ENCODE peak calls at places on chromosomes 16 and 17, in ten cellular contexts. One of them, this sample, is unnamed.

GRCh38 chr17:59607817-59608403 is 11.8 kb upstream of the CLTC start:
- DNase-seq in left colon: no peak
- DNase-seq in activated CD4-positive, alpha-beta T cell treated with anti-CD3 and anti-CD28 coated beads, Interleukin-2, amount 10 ng/mL, durations not matched to agents 7 days and 5 days: peak; percentile 25
- DNase-seq in left ventricle myocardium superior: no peak
- DNase-seq in EL: no peak
- DNase-seq in T-helper 1 cell: peak; percentile 32
- DNase-seq in retina: no peak
- DNase-seq in H54: no peak
- DNase-seq in non-pigmented ciliary epithelial cell: no peak
- DNase-seq in activated CD4-positive, CD25-positive, alpha-beta regulatory T cell treated with anti-CD3 and anti-CD28 coated beads, Interleukin-2, amount 50 U/mL, for 72 hours: peak; percentile 36
- DNase-seq in this sample: no peak

GRCh38 chr17:9195961-9196668 is 174.8 kb downstream of the NTN1 start:
- DNase-seq in left ventricle myocardium superior: no peak
- DNase-seq in activated CD4-positive, CD25-positive, alpha-beta regulatory T cell treated with anti-CD3 and anti-CD28 coated beads, Interleukin-2, amount 50 U/mL, for 72 hours: no peak
- DNase-seq in non-pigmented ciliary epithelial cell: no peak
- DNase-seq in EL: no peak
- DNase-seq in retina: peak; percentile 77
- DNase-seq in H54: no peak
- DNase-seq in activated CD4-positive, alpha-beta T cell treated with anti-CD3 and anti-CD28 coated beads, Interleukin-2, amount 10 ng/mL, durations not matched to agents 7 days and 5 days: no peak
- DNase-seq in T-helper 1 cell: no peak
- DNase-seq in left colon: peak; percentile 43
- DNase-seq in this sample: peak; percentile 53

GRCh38 chr17:41052594-41052993 is 2.4 kb downstream of the KRTAP2-2 start:
- DNase-seq in activated CD4-positive, alpha-beta T cell treated with anti-CD3 and anti-CD28 coated beads, Interleukin-2, amount 10 ng/mL, durations not matched to agents 7 days and 5 days: no peak
- DNase-seq in retina: no peak
- DNase-seq in T-helper 1 cell: no peak
- DNase-seq in non-pigmented ciliary epithelial cell: no peak
- DNase-seq in EL: peak; percentile 73
- DNase-seq in left colon: no peak
- DNase-seq in activated CD4-positive, CD25-positive, alpha-beta regulatory T cell treated with anti-CD3 and anti-CD28 coated beads, Interleukin-2, amount 50 U/mL, for 72 hours: no peak
- DNase-seq in left ventricle myocardium superior: no peak
- DNase-seq in H54: no peak
- DNase-seq in this sample: no peak

GRCh38 chr17:33725675-33726271 is 432.7 kb upstream of the ASIC2 start:
- DNase-seq in retina: peak; percentile 66
- DNase-seq in left ventricle myocardium superior: peak; percentile 41
- DNase-seq in left colon: no peak
- DNase-seq in activated CD4-positive, CD25-positive, alpha-beta regulatory T cell treated with anti-CD3 and anti-CD28 coated beads, Interleukin-2, amount 50 U/mL, for 72 hours: no peak
- DNase-seq in H54: peak; percentile 42
- DNase-seq in non-pigmented ciliary epithelial cell: no peak
- DNase-seq in activated CD4-positive, alpha-beta T cell treated with anti-CD3 and anti-CD28 coated beads, Interleukin-2, amount 10 ng/mL, durations not matched to agents 7 days and 5 days: peak; percentile 15
- DNase-seq in T-helper 1 cell: no peak
- DNase-seq in EL: peak; percentile 34
- DNase-seq in this sample: no peak

GRCh38 chr16:66026211-66026610 is 340.3 kb upstream of the CDH5 start:
- DNase-seq in H54: no peak
- DNase-seq in activated CD4-positive, CD25-positive, alpha-beta regulatory T cell treated with anti-CD3 and anti-CD28 coated beads, Interleukin-2, amount 50 U/mL, for 72 hours: no peak
- DNase-seq in activated CD4-positive, alpha-beta T cell treated with anti-CD3 and anti-CD28 coated beads, Interleukin-2, amount 10 ng/mL, durations not matched to agents 7 days and 5 days: no peak
- DNase-seq in retina: no peak
- DNase-seq in non-pigmented ciliary epithelial cell: no peak
- DNase-seq in left colon: no peak
- DNase-seq in left ventricle myocardium superior: no peak
- DNase-seq in T-helper 1 cell: no peak
- DNase-seq in EL: peak; percentile 15
- DNase-seq in this sample: no peak

GRCh38 chr16:67101683-67102082 is 8.1 kb upstream of the PHAF1 start:
- DNase-seq in retina: no peak
- DNase-seq in left ventricle myocardium superior: no peak
- DNase-seq in EL: peak; percentile 54
- DNase-seq in left colon: no peak
- DNase-seq in non-pigmented ciliary epithelial cell: no peak
- DNase-seq in H54: no peak
- DNase-seq in T-helper 1 cell: no peak
- DNase-seq in activated CD4-positive, CD25-positive, alpha-beta regulatory T cell treated with anti-CD3 and anti-CD28 coated beads, Interleukin-2, amount 50 U/mL, for 72 hours: no peak
- DNase-seq in activated CD4-positive, alpha-beta T cell treated with anti-CD3 and anti-CD28 coated beads, Interleukin-2, amount 10 ng/mL, durations not matched to agents 7 days and 5 days: no peak
- DNase-seq in this sample: no peak

GRCh38 chr16:89007371-89008249 is 30.6 kb upstream of the CBFA2T3 start:
- DNase-seq in activated CD4-positive, CD25-positive, alpha-beta regulatory T cell treated with anti-CD3 and anti-CD28 coated beads, Interleukin-2, amount 50 U/mL, for 72 hours: no peak
- DNase-seq in non-pigmented ciliary epithelial cell: no peak
- DNase-seq in H54: no peak
- DNase-seq in EL: no peak
- DNase-seq in T-helper 1 cell: no peak
- DNase-seq in left colon: no peak
- DNase-seq in left ventricle myocardium superior: peak; percentile 15
- DNase-seq in retina: peak; percentile 1
- DNase-seq in activated CD4-positive, alpha-beta T cell treated with anti-CD3 and anti-CD28 coated beads, Interleukin-2, amount 10 ng/mL, durations not matched to agents 7 days and 5 days: no peak
- DNase-seq in this sample: peak; percentile 48

GRCh38 chr17:28901866-28902818 is 737 bp downstream of the DHRS13 start:
- DNase-seq in retina: peak; percentile 90
- DNase-seq in activated CD4-positive, alpha-beta T cell treated with anti-CD3 and anti-CD28 coated beads, Interleukin-2, amount 10 ng/mL, durations not matched to agents 7 days and 5 days: peak; percentile 55
- DNase-seq in left ventricle myocardium superior: no peak
- DNase-seq in left colon: peak; percentile 53
- DNase-seq in EL: peak; percentile 48
- DNase-seq in non-pigmented ciliary epithelial cell: no peak
- DNase-seq in activated CD4-positive, CD25-positive, alpha-beta regulatory T cell treated with anti-CD3 and anti-CD28 coated beads, Interleukin-2, amount 50 U/mL, for 72 hours: peak; percentile 68
- DNase-seq in H54: no peak
- DNase-seq in T-helper 1 cell: peak; percentile 61
- DNase-seq in this sample: peak; percentile 87

GRCh38 chr17:77840156-77840555 is 118.3 kb upstream of the TNRC6C start:
- DNase-seq in left colon: no peak
- DNase-seq in activated CD4-positive, alpha-beta T cell treated with anti-CD3 and anti-CD28 coated beads, Interleukin-2, amount 10 ng/mL, durations not matched to agents 7 days and 5 days: no peak
- DNase-seq in left ventricle myocardium superior: peak; percentile 62
- DNase-seq in H54: no peak
- DNase-seq in T-helper 1 cell: no peak
- DNase-seq in EL: no peak
- DNase-seq in activated CD4-positive, CD25-positive, alpha-beta regulatory T cell treated with anti-CD3 and anti-CD28 coated beads, Interleukin-2, amount 50 U/mL, for 72 hours: no peak
- DNase-seq in retina: no peak
- DNase-seq in non-pigmented ciliary epithelial cell: no peak
- DNase-seq in this sample: no peak

GRCh38 chr17:39143552-39144093 is 7.8 kb downstream of the PLXDC1 start:
- DNase-seq in retina: no peak
- DNase-seq in EL: no peak
- DNase-seq in left ventricle myocardium superior: peak; percentile 88
- DNase-seq in activated CD4-positive, alpha-beta T cell treated with anti-CD3 and anti-CD28 coated beads, Interleukin-2, amount 10 ng/mL, durations not matched to agents 7 days and 5 days: no peak
- DNase-seq in T-helper 1 cell: no peak
- DNase-seq in left colon: no peak
- DNase-seq in activated CD4-positive, CD25-positive, alpha-beta regulatory T cell treated with anti-CD3 and anti-CD28 coated beads, Interleukin-2, amount 50 U/mL, for 72 hours: no peak
- DNase-seq in non-pigmented ciliary epithelial cell: no peak
- DNase-seq in H54: no peak
- DNase-seq in this sample: no peak

GRCh38 chr16:14427371-14427948 is 202.6 kb downstream of the PARN start:
- DNase-seq in EL: no peak
- DNase-seq in retina: no peak
- DNase-seq in T-helper 1 cell: no peak
- DNase-seq in left ventricle myocardium superior: no peak
- DNase-seq in H54: peak; percentile 55
- DNase-seq in activated CD4-positive, alpha-beta T cell treated with anti-CD3 and anti-CD28 coated beads, Interleukin-2, amount 10 ng/mL, durations not matched to agents 7 days and 5 days: no peak
- DNase-seq in non-pigmented ciliary epithelial cell: no peak
- DNase-seq in left colon: no peak
- DNase-seq in activated CD4-positive, CD25-positive, alpha-beta regulatory T cell treated with anti-CD3 and anti-CD28 coated beads, Interleukin-2, amount 50 U/mL, for 72 hours: no peak
- DNase-seq in this sample: no peak

GRCh38 chr16:49600541-49600940 is 226.9 kb downstream of the C16orf78 start:
- DNase-seq in left ventricle myocardium superior: no peak
- DNase-seq in activated CD4-positive, alpha-beta T cell treated with anti-CD3 and anti-CD28 coated beads, Interleukin-2, amount 10 ng/mL, durations not matched to agents 7 days and 5 days: no peak
- DNase-seq in left colon: no peak
- DNase-seq in T-helper 1 cell: no peak
- DNase-seq in activated CD4-positive, CD25-positive, alpha-beta regulatory T cell treated with anti-CD3 and anti-CD28 coated beads, Interleukin-2, amount 50 U/mL, for 72 hours: peak; percentile 1
- DNase-seq in EL: no peak
- DNase-seq in non-pigmented ciliary epithelial cell: no peak
- DNase-seq in retina: no peak
- DNase-seq in H54: no peak
- DNase-seq in this sample: no peak

GRCh38 chr17:42673885-42674754 is 2.7 kb downstream of the PLEKHH3 start:
- DNase-seq in retina: no peak
- DNase-seq in left ventricle myocardium superior: peak; percentile 81
- DNase-seq in H54: peak; percentile 65
- DNase-seq in non-pigmented ciliary epithelial cell: no peak
- DNase-seq in T-helper 1 cell: no peak
- DNase-seq in activated CD4-positive, CD25-positive, alpha-beta regulatory T cell treated with anti-CD3 and anti-CD28 coated beads, Interleukin-2, amount 50 U/mL, for 72 hours: no peak
- DNase-seq in EL: peak; percentile 73
- DNase-seq in activated CD4-positive, alpha-beta T cell treated with anti-CD3 and anti-CD28 coated beads, Interleukin-2, amount 10 ng/mL, durations not matched to agents 7 days and 5 days: no peak
- DNase-seq in left colon: peak; percentile 61
- DNase-seq in this sample: peak; percentile 92

GRCh38 chr17:17551361-17551760 is 40.1 kb downstream of the PEMT start:
- DNase-seq in activated CD4-positive, CD25-positive, alpha-beta regulatory T cell treated with anti-CD3 and anti-CD28 coated beads, Interleukin-2, amount 50 U/mL, for 72 hours: no peak
- DNase-seq in retina: peak; percentile 80
- DNase-seq in left ventricle myocardium superior: peak; percentile 87
- DNase-seq in non-pigmented ciliary epithelial cell: no peak
- DNase-seq in T-helper 1 cell: no peak
- DNase-seq in activated CD4-positive, alpha-beta T cell treated with anti-CD3 and anti-CD28 coated beads, Interleukin-2, amount 10 ng/mL, durations not matched to agents 7 days and 5 days: no peak
- DNase-seq in EL: no peak
- DNase-seq in left colon: no peak
- DNase-seq in H54: no peak
- DNase-seq in this sample: peak; percentile 65

GRCh38 chr17:50575581-50576210 is 15.2 kb downstream of the CACNA1G start:
- DNase-seq in activated CD4-positive, CD25-positive, alpha-beta regulatory T cell treated with anti-CD3 and anti-CD28 coated beads, Interleukin-2, amount 50 U/mL, for 72 hours: no peak
- DNase-seq in non-pigmented ciliary epithelial cell: no peak
- DNase-seq in left colon: no peak
- DNase-seq in H54: no peak
- DNase-seq in left ventricle myocardium superior: peak; percentile 25
- DNase-seq in EL: no peak
- DNase-seq in T-helper 1 cell: no peak
- DNase-seq in retina: peak; percentile 9
- DNase-seq in activated CD4-positive, alpha-beta T cell treated with anti-CD3 and anti-CD28 coated beads, Interleukin-2, amount 10 ng/mL, durations not matched to agents 7 days and 5 days: no peak
- DNase-seq in this sample: no peak

GRCh38 chr16:65572156-65572555 is 450.3 kb upstream of the CDH11 start:
- DNase-seq in activated CD4-positive, CD25-positive, alpha-beta regulatory T cell treated with anti-CD3 and anti-CD28 coated beads, Interleukin-2, amount 50 U/mL, for 72 hours: no peak
- DNase-seq in EL: peak; percentile 86
- DNase-seq in H54: no peak
- DNase-seq in activated CD4-positive, alpha-beta T cell treated with anti-CD3 and anti-CD28 coated beads, Interleukin-2, amount 10 ng/mL, durations not matched to agents 7 days and 5 days: no peak
- DNase-seq in retina: no peak
- DNase-seq in non-pigmented ciliary epithelial cell: peak; percentile 78
- DNase-seq in T-helper 1 cell: no peak
- DNase-seq in left colon: no peak
- DNase-seq in left ventricle myocardium superior: no peak
- DNase-seq in this sample: no peak

GRCh38 chr17:9843152-9844010 is 17.7 kb downstream of the GLP2R start:
- DNase-seq in T-helper 1 cell: no peak
- DNase-seq in EL: no peak
- DNase-seq in activated CD4-positive, CD25-positive, alpha-beta regulatory T cell treated with anti-CD3 and anti-CD28 coated beads, Interleukin-2, amount 50 U/mL, for 72 hours: no peak
- DNase-seq in retina: no peak
- DNase-seq in non-pigmented ciliary epithelial cell: no peak
- DNase-seq in left ventricle myocardium superior: no peak
- DNase-seq in H54: no peak
- DNase-seq in left colon: no peak
- DNase-seq in activated CD4-positive, alpha-beta T cell treated with anti-CD3 and anti-CD28 coated beads, Interleukin-2, amount 10 ng/mL, durations not matched to agents 7 days and 5 days: no peak
- DNase-seq in this sample: no peak

GRCh38 chr17:81400154-81400938 is 5.1 kb downstream of the BAHCC1 start:
- DNase-seq in activated CD4-positive, alpha-beta T cell treated with anti-CD3 and anti-CD28 coated beads, Interleukin-2, amount 10 ng/mL, durations not matched to agents 7 days and 5 days: no peak
- DNase-seq in T-helper 1 cell: no peak
- DNase-seq in activated CD4-positive, CD25-positive, alpha-beta regulatory T cell treated with anti-CD3 and anti-CD28 coated beads, Interleukin-2, amount 50 U/mL, for 72 hours: no peak
- DNase-seq in EL: peak; percentile 68
- DNase-seq in non-pigmented ciliary epithelial cell: no peak
- DNase-seq in retina: peak; percentile 80
- DNase-seq in H54: no peak
- DNase-seq in left colon: no peak
- DNase-seq in left ventricle myocardium superior: peak; percentile 76
- DNase-seq in this sample: no peak

GRCh38 chr17:48646183-48647102 is 20.3 kb upstream of the HOXB9 start:
- DNase-seq in retina: peak; percentile 38
- DNase-seq in EL: peak; percentile 30
- DNase-seq in non-pigmented ciliary epithelial cell: no peak
- DNase-seq in H54: no peak
- DNase-seq in T-helper 1 cell: no peak
- DNase-seq in activated CD4-positive, alpha-beta T cell treated with anti-CD3 and anti-CD28 coated beads, Interleukin-2, amount 10 ng/mL, durations not matched to agents 7 days and 5 days: no peak
- DNase-seq in left ventricle myocardium superior: no peak
- DNase-seq in left colon: no peak
- DNase-seq in activated CD4-positive, CD25-positive, alpha-beta regulatory T cell treated with anti-CD3 and anti-CD28 coated beads, Interleukin-2, amount 50 U/mL, for 72 hours: no peak
- DNase-seq in this sample: no peak

GRCh38 chr16:14155572-14156213 is 84.6 kb downstream of the MRTFB start:
- DNase-seq in activated CD4-positive, alpha-beta T cell treated with anti-CD3 and anti-CD28 coated beads, Interleukin-2, amount 10 ng/mL, durations not matched to agents 7 days and 5 days: no peak
- DNase-seq in left ventricle myocardium superior: no peak
- DNase-seq in T-helper 1 cell: no peak
- DNase-seq in left colon: no peak
- DNase-seq in EL: no peak
- DNase-seq in non-pigmented ciliary epithelial cell: no peak
- DNase-seq in H54: no peak
- DNase-seq in activated CD4-positive, CD25-positive, alpha-beta regulatory T cell treated with anti-CD3 and anti-CD28 coated beads, Interleukin-2, amount 50 U/mL, for 72 hours: no peak
- DNase-seq in retina: no peak
- DNase-seq in this sample: no peak

GRCh38 chr17:58763263-58763662 is 7.6 kb downstream of the PPM1E start:
- DNase-seq in T-helper 1 cell: no peak
- DNase-seq in retina: no peak
- DNase-seq in activated CD4-positive, CD25-positive, alpha-beta regulatory T cell treated with anti-CD3 and anti-CD28 coated beads, Interleukin-2, amount 50 U/mL, for 72 hours: no peak
- DNase-seq in EL: no peak
- DNase-seq in activated CD4-positive, alpha-beta T cell treated with anti-CD3 and anti-CD28 coated beads, Interleukin-2, amount 10 ng/mL, durations not matched to agents 7 days and 5 days: no peak
- DNase-seq in non-pigmented ciliary epithelial cell: no peak
- DNase-seq in H54: no peak
- DNase-seq in left colon: no peak
- DNase-seq in left ventricle myocardium superior: no peak
- DNase-seq in this sample: no peak

GRCh38 chr16:84308120-84308519 is 13.4 kb downstream of the WFDC1 start:
- DNase-seq in activated CD4-positive, alpha-beta T cell treated with anti-CD3 and anti-CD28 coated beads, Interleukin-2, amount 10 ng/mL, durations not matched to agents 7 days and 5 days: no peak
- DNase-seq in H54: peak; percentile 66
- DNase-seq in left ventricle myocardium superior: peak; percentile 66
- DNase-seq in activated CD4-positive, CD25-positive, alpha-beta regulatory T cell treated with anti-CD3 and anti-CD28 coated beads, Interleukin-2, amount 50 U/mL, for 72 hours: no peak
- DNase-seq in T-helper 1 cell: no peak
- DNase-seq in left colon: peak; percentile 48
- DNase-seq in non-pigmented ciliary epithelial cell: no peak
- DNase-seq in EL: peak; percentile 45
- DNase-seq in retina: no peak
- DNase-seq in this sample: peak; percentile 87

GRCh38 chr17:28493467-28493866 is 12.7 kb upstream of the FOXN1 start:
- DNase-seq in H54: peak; percentile 57
- DNase-seq in activated CD4-positive, CD25-positive, alpha-beta regulatory T cell treated with anti-CD3 and anti-CD28 coated beads, Interleukin-2, amount 50 U/mL, for 72 hours: no peak
- DNase-seq in non-pigmented ciliary epithelial cell: no peak
- DNase-seq in EL: peak; percentile 71
- DNase-seq in activated CD4-positive, alpha-beta T cell treated with anti-CD3 and anti-CD28 coated beads, Interleukin-2, amount 10 ng/mL, durations not matched to agents 7 days and 5 days: no peak
- DNase-seq in T-helper 1 cell: no peak
- DNase-seq in retina: peak; percentile 20
- DNase-seq in left ventricle myocardium superior: no peak
- DNase-seq in left colon: no peak
- DNase-seq in this sample: peak; percentile 40

GRCh38 chr17:77264617-77265230 is 124.0 kb downstream of the SEC14L1 start:
- DNase-seq in activated CD4-positive, CD25-positive, alpha-beta regulatory T cell treated with anti-CD3 and anti-CD28 coated beads, Interleukin-2, amount 50 U/mL, for 72 hours: no peak
- DNase-seq in activated CD4-positive, alpha-beta T cell treated with anti-CD3 and anti-CD28 coated beads, Interleukin-2, amount 10 ng/mL, durations not matched to agents 7 days and 5 days: no peak
- DNase-seq in T-helper 1 cell: no peak
- DNase-seq in H54: no peak
- DNase-seq in retina: no peak
- DNase-seq in left ventricle myocardium superior: no peak
- DNase-seq in non-pigmented ciliary epithelial cell: no peak
- DNase-seq in EL: no peak
- DNase-seq in left colon: no peak
- DNase-seq in this sample: peak; percentile 57

This sample was measured in kidney.